ENCODE peak calls at places on chromosomes 11 and 22, in nine cellular contexts. Y is body of pancreas, U is GM12878, T is breast epithelium, C is tibial artery, B is PC-3, I is stomach, S is cardiac muscle cell, Q is brain microvascular endothelial cell. K is an unnamed sample.
A peak's percentile ranks its signal among the peaks of the same experiment; 100 is the strongest.

GRCh38 chr11:18775492-18776292 is 15.9 kb downstream of the PTPN5 start:
- DNase-seq in Y (peak; percentile 86), T (peak; percentile 67), B (peak; percentile 79), I (peak; percentile 70), Q (peak; percentile 52), C (no peak), U (no peak), S (peak; percentile 60), K (no peak)

GRCh38 chr11:22635689-22636088 is 10.1 kb upstream of the FANCF start:
- DNase-seq in T (no peak), Y (no peak), I (no peak), B (no peak), U (no peak), C (no peak), S (no peak), Q (no peak), K (no peak)

GRCh38 chr22:50674127-50674493 is 1.5 kb downstream of the SHANK3 start:
- DNase-seq in T (no peak), I (no peak), C (no peak), U (no peak), B (no peak), S (no peak), Y (no peak), Q (no peak), K (no peak)

GRCh38 chr22:50459443-50460140 is 15.2 kb downstream of the SBF1 start:
- DNase-seq in Y (no peak), S (no peak), I (no peak), T (no peak), Q (no peak), C (no peak), B (no peak), U (no peak), K (no peak)

GRCh38 chr22:31490496-31490925 is 869 bp upstream of the EIF4ENIF1 start:
- DNase-seq in B (peak; percentile 51), I (peak; percentile 53), Y (peak; percentile 51), U (peak; percentile 97), C (peak; percentile 70), T (no peak), S (peak; percentile 70), Q (peak; percentile 61), K (peak; percentile 78)

GRCh38 chr11:132318421-132319157 is 948.2 kb downstream of the NTM start:
- DNase-seq in U (no peak), T (no peak), C (no peak), I (no peak), S (peak; percentile 10), Q (peak; percentile 79), B (peak; percentile 14), Y (no peak), K (no peak)

GRCh38 chr11:44000731-44001130 is 47.0 kb upstream of the ACCSL start:
- DNase-seq in Q (no peak), C (no peak), I (no peak), S (no peak), Y (no peak), T (no peak), U (no peak), B (no peak), K (no peak)

GRCh38 chr22:43337946-43338345 is 5.2 kb downstream of the SCUBE1 start:
- DNase-seq in C (no peak), S (no peak), Q (no peak), Y (no peak), U (no peak), I (no peak), T (no peak), B (no peak), K (no peak)

GRCh38 chr11:93735627-93736026 is 5.7 kb downstream of the TAF1D start:
- DNase-seq in S (no peak), T (no peak), U (no peak), I (no peak), C (no peak), Y (no peak), B (no peak), Q (no peak), K (no peak)

GRCh38 chr11:75565221-75565814 is 3.3 kb downstream of the SERPINH1 start:
- DNase-seq in U (no peak), T (no peak), S (peak; percentile 77), I (no peak), Y (peak; percentile 43), C (peak; percentile 79), B (peak; percentile 77), Q (peak; percentile 77), K (peak; percentile 56)

GRCh38 chr22:47552024-47552423 is 789.6 kb downstream of the TBC1D22A start:
- DNase-seq in S (no peak), Q (no peak), B (no peak), I (no peak), U (no peak), C (no peak), T (peak; percentile 7), Y (no peak), K (no peak)

GRCh38 chr11:47188262-47188661 is 2.0 kb upstream of the PACSIN3 start:
- DNase-seq in S (no peak), U (no peak), T (no peak), Q (no peak), C (no peak), B (no peak), Y (no peak), I (no peak), K (no peak)

GRCh38 chr11:46356911-46357482 is 9.7 kb downstream of the DGKZ start:
- DNase-seq in B (no peak), U (no peak), I (no peak), Y (no peak), Q (peak; percentile 49), C (no peak), S (peak; percentile 81), T (no peak), K (peak; percentile 42)

GRCh38 chr11:45924036-45924915 is 1.8 kb downstream of the LARGE2 start:
- DNase-seq in T (peak; percentile 43), U (no peak), C (peak; percentile 62), Q (no peak), B (no peak), S (no peak), Y (no peak), I (no peak), K (no peak)

GRCh38 chr22:43017525-43018290 is 2.8 kb upstream of the PACSIN2 start:
- DNase-seq in S (no peak), Y (no peak), T (no peak), U (no peak), C (no peak), I (no peak), Q (no peak), B (no peak), K (peak; percentile 75)

GRCh38 chr11:23688835-23689234 is 808.0 kb upstream of the LUZP2 start:
- DNase-seq in I (no peak), Y (no peak), B (peak; percentile 54), S (peak; percentile 27), Q (peak; percentile 63), C (no peak), U (no peak), T (no peak), K (no peak)

GRCh38 chr22:49307071-49307830 is 520.4 kb downstream of the BRD1 start:
- DNase-seq in Y (no peak), Q (no peak), T (peak; percentile 24), I (peak; percentile 8), B (no peak), C (peak; percentile 40), S (no peak), U (no peak), K (peak; percentile 63)

GRCh38 chr11:14110629-14111028 is 148.1 kb downstream of the SPON1 start:
- DNase-seq in Y (no peak), I (no peak), S (no peak), U (no peak), T (no peak), C (no peak), B (no peak), Q (no peak), K (no peak)
- H3K27me3 ChIP-seq in Y (no peaks in the 10 kb centered on the region), I (no peaks in the 10 kb centered on the region), S (no peaks in the 10 kb centered on the region), U (no peaks in the 10 kb centered on the region), T (no peaks in the 10 kb centered on the region), C (no peaks in the 10 kb centered on the region), B (peaks cover 18% of the 10 kb centered on the region), Q (no peaks in the 10 kb centered on the region), K (no peaks in the 10 kb centered on the region)

GRCh38 chr22:20565079-20565734 is 57.8 kb downstream of the MED15 start:
- DNase-seq in Y (no peak), S (no peak), U (no peak), Q (no peak), C (no peak), I (no peak), B (no peak), T (no peak), K (no peak)
- H3K27me3 ChIP-seq in Y (no peaks in the 10 kb centered on the region), S (no peaks in the 10 kb centered on the region), U (no peaks in the 10 kb centered on the region), Q (no peaks in the 10 kb centered on the region), C (no peaks in the 10 kb centered on the region), I (no peaks in the 10 kb centered on the region), B (no peaks in the 10 kb centered on the region), T (no peaks in the 10 kb centered on the region), K (no peaks in the 10 kb centered on the region)

GRCh38 chr11:934437-934950 is 8.8 kb downstream of the AP2A2 start:
- DNase-seq in T (no peak), I (no peak), C (no peak), U (no peak), Y (no peak), Q (no peak), S (no peak), B (no peak), K (no peak)

GRCh38 chr11:933936-934335 is 8.3 kb downstream of the AP2A2 start:
- DNase-seq in T (no peak), Q (no peak), Y (no peak), I (no peak), U (no peak), C (no peak), S (no peak), B (no peak), K (no peak)

GRCh38 chr11:940496-941135 is 14.9 kb downstream of the AP2A2 start:
- DNase-seq in B (no peak), C (no peak), Q (no peak), Y (no peak), T (no peak), S (no peak), I (no peak), U (no peak), K (no peak)

GRCh38 chr11:936199-936598 is 10.5 kb downstream of the AP2A2 start:
- DNase-seq in U (no peak), Y (peak; percentile 44), B (no peak), I (no peak), S (no peak), Q (no peak), C (no peak), T (no peak), K (no peak)

GRCh38 chr11:937853-938261 is 12.2 kb downstream of the AP2A2 start:
- DNase-seq in Y (no peak), U (no peak), T (no peak), S (no peak), Q (no peak), B (no peak), I (no peak), C (no peak), K (no peak)
- H3K27me3 ChIP-seq in Y (no peaks in the 10 kb centered on the region), U (no peaks in the 10 kb centered on the region), T (no peaks in the 10 kb centered on the region), S (no peaks in the 10 kb centered on the region), Q (no peaks in the 10 kb centered on the region), B (no peaks in the 10 kb centered on the region), I (no peaks in the 10 kb centered on the region), C (no peaks in the 10 kb centered on the region), K (no peaks in the 10 kb centered on the region)

DNA sequence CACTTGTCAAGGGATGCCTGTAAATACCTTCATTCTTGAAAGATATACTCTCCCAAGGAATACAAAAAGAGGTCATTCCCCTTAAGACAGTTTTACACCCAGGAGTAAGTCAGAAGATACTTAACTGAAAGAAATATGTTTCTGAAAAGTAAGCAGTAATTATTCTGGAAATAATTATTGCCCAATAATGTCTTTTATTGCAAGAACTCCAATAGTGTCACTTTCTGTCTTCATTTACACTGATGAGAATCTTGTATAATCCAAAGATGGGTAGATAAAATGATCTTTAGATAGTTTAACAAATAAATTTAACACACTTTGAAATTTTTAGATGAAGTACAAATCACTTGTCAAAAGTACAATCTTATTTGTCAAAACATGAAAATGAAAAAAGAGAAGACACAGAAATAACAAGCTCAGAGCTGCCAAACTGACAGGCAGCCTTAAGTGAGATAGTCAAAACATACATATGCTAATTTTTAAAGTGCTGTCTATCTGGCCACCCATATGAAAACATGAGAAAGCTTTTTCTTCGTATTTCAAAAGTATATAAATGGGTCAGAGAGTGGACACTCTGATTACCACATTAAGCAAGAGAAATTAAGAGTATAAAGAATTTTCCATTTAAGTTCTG is 225.1 kb downstream of the TTC28 start:
- DNase-seq in S (no peak), U (no peak), C (no peak), Y (no peak), I (no peak), Q (no peak), B (no peak), T (no peak), K (no peak)
- H3K27me3 ChIP-seq in S (no peaks in the 10 kb centered on the region), U (no peaks in the 10 kb centered on the region), C (no peaks in the 10 kb centered on the region), Y (no peaks in the 10 kb centered on the region), I (no peaks in the 10 kb centered on the region), Q (no peaks in the 10 kb centered on the region), B (no peaks in the 10 kb centered on the region), T (no peaks in the 10 kb centered on the region), K (no peaks in the 10 kb centered on the region)

K was measured in left lung.